ENCODE peak calls at places on chromosome 12, in seven cellular contexts. Z is glutamatergic neuron; B is NCI-H2081; V is NCI-H1694 treated with DMSO at 0.1 percent for 48 hours; X is activated naive CD4-positive, alpha-beta T cell treated with anti-CD3 and anti-CD28 coated beads, Interleukin-2, amount 50 U/mL, for 16 hours; L is AG04449; I is NCI-H774. K is an unnamed sample.

GRCh38 chr12:3034067-3034750 is 43.0 kb upstream of the TSPAN9 start:
- DNase-seq in I (peak), V (peak), X (peak), L (peak), B (peak), Z (peak), K (peak)

GRCh38 chr12:581321-581720 is 81.9 kb downstream of the NINJ2 start:
- DNase-seq in X (no peak), V (no peak), I (no peak), L (no peak), Z (no peak), B (no peak), K (no peak)

GRCh38 chr12:64390275-64390851 is at the start of gene C12orf56:
- DNase-seq in Z (peak), I (peak), X (peak), V (no peak), B (no peak), L (no peak), K (no peak)

GRCh38 chr12:1790470-1790869 is 29.9 kb upstream of the LRTM2 start:
- DNase-seq in Z (no peak), V (no peak), B (no peak), X (no peak), I (no peak), L (no peak), K (no peak)

GRCh38 chr12:52044284-52044983 is 6.8 kb upstream of the NR4A1 start:
- DNase-seq in V (no peak), B (no peak), Z (no peak), L (no peak), X (no peak), I (no peak), K (peak)

GRCh38 chr12:32217354-32218310 is 111.0 kb downstream of the BICD1 start:
- DNase-seq in V (peak), L (peak), X (no peak), B (no peak), Z (no peak), I (no peak), K (peak)

GRCh38 chr12:10249690-10250455 is 37.2 kb downstream of the GABARAPL1 start:
- DNase-seq in Z (no peak), B (no peak), X (no peak), L (no peak), I (no peak), V (no peak), K (no peak)

GRCh38 chr12:17344649-17345048 is 738.7 kb upstream of the LMO3 start:
- DNase-seq in I (no peak), B (no peak), X (no peak), L (no peak), Z (no peak), V (no peak), K (no peak)

GRCh38 chr12:109716512-109717389 is 3.1 kb downstream of the FAM222A start:
- DNase-seq in I (no peak), Z (no peak), V (peak), L (no peak), X (no peak), B (no peak), K (no peak)

GRCh38 chr12:16100206-16100605 is 177.3 kb downstream of the SLC15A5 start:
- DNase-seq in I (no peak), B (no peak), L (no peak), X (no peak), Z (no peak), V (no peak), K (no peak)

GRCh38 chr12:60101715-60102114 is 505.9 kb downstream of the SLC16A7 start:
- DNase-seq in L (peak), X (no peak), V (no peak), B (no peak), Z (no peak), I (no peak), K (peak)

GRCh38 chr12:111288771-111289170 is 80.1 kb downstream of the PHETA1 start:
- DNase-seq in Z (no peak), V (no peak), I (no peak), L (no peak), X (no peak), B (no peak), K (no peak)

GRCh38 chr12:4943938-4944284 is 34.2 kb downstream of the KCNA1 start:
- DNase-seq in X (no peak), Z (no peak), I (no peak), B (no peak), V (no peak), L (no peak), K (no peak)

GRCh38 chr12:66103011-66103913 is 27.3 kb downstream of the LLPH start:
- DNase-seq in B (no peak), X (no peak), I (no peak), L (no peak), V (no peak), Z (no peak), K (no peak)

GRCh38 chr12:26627335-26627734 is 205.7 kb downstream of the ITPR2 start:
- DNase-seq in B (no peak), I (no peak), L (no peak), Z (no peak), X (no peak), V (no peak), K (no peak)

GRCh38 chr12:109127533-109128242 is 11.3 kb downstream of the ACACB start:
- DNase-seq in L (no peak), X (no peak), V (no peak), Z (no peak), B (no peak), I (no peak), K (no peak)

GRCh38 chr12:26017484-26018211 is 59.2 kb downstream of the RASSF8 start:
- DNase-seq in V (no peak), L (no peak), X (no peak), I (no peak), Z (peak), B (peak), K (no peak)

GRCh38 chr12:84507914-84508313 is 404.7 kb downstream of the SLC6A15 start:
- DNase-seq in I (no peak), Z (no peak), L (no peak), X (no peak), V (no peak), B (peak), K (no peak)

GRCh38 chr12:103929909-103930786 is at the start of gene HSP90B1:
- DNase-seq in X (peak), I (peak), V (peak), B (peak), L (peak), Z (peak), K (peak)

GRCh38 chr12:121765573-121765972 is 27.9 kb downstream of the RHOF start:
- DNase-seq in X (no peak), Z (peak), B (no peak), L (no peak), V (peak), I (no peak), K (peak)

GRCh38 chr12:109711596-109712461 is 1.8 kb upstream of the FAM222A start:
- DNase-seq in V (no peak), B (no peak), Z (no peak), X (no peak), L (no peak), I (no peak), K (no peak)

GRCh38 chr12:32671930-32672785 is 6.9 kb upstream of the DNM1L start:
- DNase-seq in L (peak), X (no peak), Z (peak), V (peak), I (peak), B (peak), K (peak)

GRCh38 chr12:62730649-62731377 is 204.1 kb downstream of the PPM1H start:
- DNase-seq in B (no peak), L (peak), X (no peak), Z (no peak), V (no peak), I (no peak), K (peak)

GRCh38 chr12:97404093-97404492 is 58.5 kb upstream of the RMST start:
- DNase-seq in I (no peak), V (no peak), B (no peak), L (no peak), Z (no peak), X (no peak), K (no peak)

GRCh38 chr12:21627924-21628323 is 23.3 kb upstream of the GYS2 start:
- DNase-seq in L (no peak), Z (no peak), X (no peak), B (no peak), I (peak), V (no peak), K (no peak)

GRCh38 chr12:100539209-100539608 is 34.3 kb upstream of the GAS2L3 start:
- DNase-seq in L (no peak), B (no peak), Z (no peak), X (no peak), I (no peak), V (no peak), K (no peak)